ENCODE peak calls at places on chromosomes 1 and 21, in four cellular contexts. One of them, this sample, is unnamed.

GRCh38 chr1:933603-933940 is 9.8 kb downstream of the SAMD11 start:
- DNase-seq in left ventricle myocardium inferior: no peak
- DNase-seq in left lung: no peak
- DNase-seq in endothelial cell: no peak
- DNase-seq in this sample: no peak

GRCh38 chr1:43305926-43306687 is 5.3 kb downstream of the TIE1 start:
- DNase-seq in left ventricle myocardium inferior: no peak
- DNase-seq in left lung: peak
- DNase-seq in endothelial cell: no peak
- DNase-seq in this sample: no peak

GRCh38 chr1:10631811-10632481 is 157.2 kb downstream of the PEX14 start:
- DNase-seq in left ventricle myocardium inferior: peak
- DNase-seq in left lung: peak
- DNase-seq in endothelial cell: no peak
- DNase-seq in this sample: no peak

GRCh38 chr1:181099152-181100014 is 10.9 kb downstream of the IER5 start:
- DNase-seq in left ventricle myocardium inferior: no peak
- DNase-seq in left lung: no peak
- DNase-seq in endothelial cell: no peak
- DNase-seq in this sample: peak

GRCh38 chr21:16022121-16022520 is 292.3 kb downstream of the USP25 start:
- DNase-seq in left ventricle myocardium inferior: no peak
- DNase-seq in left lung: no peak
- DNase-seq in endothelial cell: no peak
- DNase-seq in this sample: no peak

GRCh38 chr1:20962576-20963258 is 175.6 kb upstream of the HP1BP3 start:
- DNase-seq in left ventricle myocardium inferior: no peak
- DNase-seq in left lung: no peak
- DNase-seq in endothelial cell: no peak
- DNase-seq in this sample: no peak

GRCh38 chr1:206584265-206584648 is 28.0 kb downstream of the EIF2D start:
- DNase-seq in left ventricle myocardium inferior: no peak
- DNase-seq in left lung: no peak
- DNase-seq in endothelial cell: no peak
- DNase-seq in this sample: no peak

GRCh38 chr1:47191940-47192457 is 2.2 kb upstream of the PDZK1IP1 start:
- DNase-seq in left ventricle myocardium inferior: no peak
- DNase-seq in left lung: no peak
- DNase-seq in endothelial cell: no peak
- DNase-seq in this sample: no peak

GRCh38 chr1:21238141-21238800 is 52.0 kb downstream of the ECE1 start:
- DNase-seq in left ventricle myocardium inferior: no peak
- DNase-seq in left lung: no peak
- DNase-seq in endothelial cell: no peak
- DNase-seq in this sample: no peak

GRCh38 chr1:200426196-200426595 is 16.4 kb upstream of the ZNF281 start:
- DNase-seq in left ventricle myocardium inferior: no peak
- DNase-seq in left lung: no peak
- DNase-seq in endothelial cell: no peak
- DNase-seq in this sample: no peak

GRCh38 chr1:50605186-50605875 is 182.1 kb upstream of the DMRTA2 start:
- DNase-seq in left ventricle myocardium inferior: no peak
- DNase-seq in left lung: no peak
- DNase-seq in endothelial cell: peak
- DNase-seq in this sample: peak

GRCh38 chr1:225597926-225598575 is 54.9 kb downstream of the ENAH start:
- DNase-seq in left ventricle myocardium inferior: no peak
- DNase-seq in left lung: no peak
- DNase-seq in endothelial cell: no peak
- DNase-seq in this sample: no peak

GRCh38 chr1:70947864-70948263 is 99.8 kb downstream of the PTGER3 start:
- DNase-seq in left ventricle myocardium inferior: no peak
- DNase-seq in left lung: no peak
- DNase-seq in endothelial cell: no peak
- DNase-seq in this sample: no peak

GRCh38 chr1:53126495-53126894 is 15.9 kb downstream of the SLC1A7 start:
- DNase-seq in left ventricle myocardium inferior: no peak
- DNase-seq in left lung: no peak
- DNase-seq in endothelial cell: no peak
- DNase-seq in this sample: no peak

GRCh38 chr1:82875170-82875569 is 1074.4 kb downstream of the ADGRL2 start:
- DNase-seq in left ventricle myocardium inferior: no peak
- DNase-seq in left lung: no peak
- DNase-seq in endothelial cell: no peak
- DNase-seq in this sample: no peak

GRCh38 chr21:17467392-17467791 is 45.5 kb upstream of the CXADR start:
- DNase-seq in left ventricle myocardium inferior: no peak
- DNase-seq in left lung: no peak
- DNase-seq in endothelial cell: no peak
- DNase-seq in this sample: no peak

GRCh38 chr1:200243042-200243437 is 166.8 kb downstream of the ZNF281 start:
- DNase-seq in left ventricle myocardium inferior: no peak
- DNase-seq in left lung: no peak
- DNase-seq in endothelial cell: no peak
- DNase-seq in this sample: no peak

GRCh38 chr1:7018826-7019225 is 233.6 kb downstream of the CAMTA1 start:
- DNase-seq in left ventricle myocardium inferior: no peak
- DNase-seq in left lung: no peak
- DNase-seq in endothelial cell: no peak
- DNase-seq in this sample: no peak

GRCh38 chr1:227586733-227587132 is 23.4 kb downstream of the ZNF678 start:
- DNase-seq in left ventricle myocardium inferior: no peak
- DNase-seq in left lung: no peak
- DNase-seq in endothelial cell: no peak
- DNase-seq in this sample: no peak

GRCh38 chr1:38839363-38839762 is 20.2 kb downstream of the RRAGC start:
- DNase-seq in left ventricle myocardium inferior: peak
- DNase-seq in left lung: no peak
- DNase-seq in endothelial cell: no peak
- DNase-seq in this sample: no peak

GRCh38 chr1:174786760-174787159 is 213.0 kb upstream of the CACYBP start:
- DNase-seq in left ventricle myocardium inferior: no peak
- DNase-seq in left lung: no peak
- DNase-seq in endothelial cell: no peak
- DNase-seq in this sample: peak

GRCh38 chr1:85372683-85373446 is 92.1 kb downstream of the DDAH1 start:
- DNase-seq in left ventricle myocardium inferior: no peak
- DNase-seq in left lung: no peak
- DNase-seq in endothelial cell: no peak
- DNase-seq in this sample: no peak

DNA sequence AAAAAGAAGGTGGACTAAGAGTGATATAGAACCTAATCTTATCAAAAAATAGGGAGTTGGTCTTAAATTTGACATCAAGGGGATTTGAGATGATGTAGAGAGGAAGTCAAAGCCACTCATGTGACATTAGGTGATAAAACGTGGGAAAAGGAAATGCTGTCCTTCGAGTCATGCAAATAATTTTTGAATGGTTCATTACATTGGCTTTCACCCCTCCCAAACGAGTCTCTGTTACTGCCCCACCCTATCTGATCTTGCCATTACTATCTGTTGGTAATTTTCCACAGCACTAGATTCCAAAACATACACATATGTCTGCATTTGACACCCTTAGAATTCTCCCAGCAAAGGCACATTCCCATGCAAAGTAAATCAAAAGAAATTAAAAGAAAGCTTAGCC is 531.1 kb upstream of the ADAMTS5 start:
- DNase-seq in left ventricle myocardium inferior: no peak
- DNase-seq in left lung: no peak
- DNase-seq in endothelial cell: no peak
- DNase-seq in this sample: no peak
- TF ChIP-seq CTCF in left ventricle myocardium inferior: no peak
- TF ChIP-seq CTCF in left lung: no peak
- TF ChIP-seq CTCF in endothelial cell: no peak
- TF ChIP-seq CTCF in this sample: no peak

DNA sequence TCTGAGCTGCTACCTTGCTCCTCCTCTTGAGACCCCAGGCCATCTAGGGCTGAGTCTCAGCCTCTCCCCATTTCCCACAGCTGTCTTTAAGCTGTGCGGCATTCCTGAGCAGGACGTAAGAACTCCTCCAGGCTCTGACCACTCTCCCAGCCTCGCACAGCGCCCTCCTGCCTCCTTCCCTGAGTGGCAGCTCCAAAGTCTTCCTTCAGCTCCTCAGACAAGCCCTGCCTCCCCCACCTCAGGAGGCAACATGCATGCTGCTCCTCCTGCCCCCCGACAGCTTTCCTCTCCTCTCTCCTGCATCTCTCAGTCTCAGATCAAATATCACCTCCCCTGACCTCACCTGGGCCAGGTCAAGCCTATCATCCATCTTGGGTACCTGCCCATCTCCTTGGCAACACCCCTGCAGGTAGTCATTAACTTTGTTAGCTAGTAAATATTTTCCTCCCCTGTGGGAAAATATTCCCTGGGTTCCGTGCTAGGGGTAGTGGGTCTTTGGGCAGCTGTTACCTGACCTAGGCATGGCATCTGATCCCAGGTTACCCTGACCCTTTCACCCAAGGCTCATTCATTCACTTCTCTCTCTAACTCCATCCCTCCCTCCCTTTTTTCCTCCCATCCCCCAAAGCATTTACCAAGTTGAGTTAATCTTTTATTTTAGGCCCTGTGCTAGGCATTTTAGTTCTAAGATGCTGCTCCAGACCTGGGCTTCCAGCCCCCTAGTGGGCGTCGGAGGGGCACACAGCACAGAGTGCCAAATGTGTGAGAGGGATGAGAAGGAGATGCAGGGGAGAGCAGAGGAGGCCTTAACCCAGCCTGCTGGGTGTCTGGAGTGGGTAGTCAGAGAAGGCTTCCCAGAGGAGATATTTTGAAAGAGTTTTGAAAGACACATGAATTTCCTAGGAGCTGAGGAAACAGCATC is 419.9 kb downstream of the PTPRU start:
- DNase-seq in left ventricle myocardium inferior: no peak
- DNase-seq in left lung: no peak
- DNase-seq in endothelial cell: peak
- DNase-seq in this sample: no peak
- TF ChIP-seq CTCF in left ventricle myocardium inferior: peak
- TF ChIP-seq CTCF in left lung: peak
- TF ChIP-seq CTCF in endothelial cell: peak
- TF ChIP-seq CTCF in this sample: no peak

GRCh38 chr1:189706594-189706993 is 771.1 kb downstream of the BRINP3 start:
- DNase-seq in left ventricle myocardium inferior: no peak
- DNase-seq in left lung: no peak
- DNase-seq in endothelial cell: no peak
- DNase-seq in this sample: no peak

DNA sequence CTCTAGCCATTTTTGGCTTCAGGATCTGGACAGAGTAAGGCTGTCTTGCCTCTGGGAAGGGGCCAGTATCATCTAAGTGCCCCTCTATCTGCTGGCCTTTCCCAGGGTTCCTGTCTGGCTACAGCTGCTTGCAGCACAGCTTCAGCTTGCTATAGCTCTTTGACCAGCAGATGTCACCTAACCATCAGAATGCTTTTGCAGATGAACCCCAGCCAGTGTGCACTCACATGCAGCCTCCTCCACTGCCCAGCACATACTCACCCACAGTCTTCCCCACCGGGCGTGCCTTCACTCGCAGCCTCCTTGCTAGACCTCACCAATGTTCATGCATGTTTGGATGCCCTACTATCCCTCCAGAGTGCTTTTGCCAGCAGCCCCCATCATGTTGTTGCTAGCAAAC is 769.0 kb downstream of the BRINP3 start:
- DNase-seq in left ventricle myocardium inferior: no peak
- DNase-seq in left lung: no peak
- DNase-seq in endothelial cell: peak
- DNase-seq in this sample: no peak
- TF ChIP-seq CTCF in left ventricle myocardium inferior: no peak
- TF ChIP-seq CTCF in left lung: no peak
- TF ChIP-seq CTCF in endothelial cell: no peak
- TF ChIP-seq CTCF in this sample: no peak

DNA sequence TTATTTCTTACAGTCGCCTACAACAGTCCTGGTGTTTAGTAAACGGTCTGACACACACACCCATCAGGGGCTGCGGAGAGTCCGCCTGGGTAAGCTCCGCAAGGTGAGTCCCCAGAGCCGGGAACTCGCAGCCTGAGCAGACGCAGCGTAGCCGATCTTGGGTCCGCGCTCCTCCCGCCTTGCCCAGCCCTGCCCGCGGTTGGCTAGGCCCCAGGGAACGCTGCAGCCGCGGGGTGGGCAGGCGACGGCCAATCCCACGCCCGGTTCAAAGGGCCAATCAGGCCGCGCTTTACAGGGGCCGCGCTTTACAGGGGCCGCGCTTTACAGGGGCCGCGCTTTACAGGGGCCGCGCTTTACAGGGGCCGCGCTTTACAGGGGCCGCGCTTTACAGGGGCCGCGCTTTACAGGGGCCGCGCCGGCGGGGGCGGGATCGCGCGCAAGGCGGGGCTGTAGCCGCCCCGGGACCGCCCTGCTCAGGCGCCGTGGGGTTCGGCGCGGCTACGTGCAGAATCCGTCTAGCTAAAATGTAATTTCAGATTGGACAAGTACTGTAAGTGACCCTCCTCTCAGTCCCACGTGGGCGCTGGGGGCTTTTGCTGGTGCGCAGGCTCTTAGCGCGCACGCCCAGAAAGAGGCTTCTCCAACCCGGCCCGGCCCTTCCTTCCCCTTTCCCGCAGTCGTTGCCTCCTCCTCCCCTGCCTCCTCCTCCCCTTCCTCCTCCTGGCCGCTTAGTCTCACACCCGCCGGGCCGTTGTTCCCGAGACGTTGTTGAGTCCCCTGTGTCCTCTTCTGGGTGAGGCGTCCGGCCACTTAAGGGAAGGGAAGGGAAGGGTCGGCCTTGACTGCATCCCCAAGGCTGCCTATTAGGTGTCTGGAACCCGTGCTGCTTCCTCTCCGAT is at the start of gene FGGY:
- DNase-seq in left ventricle myocardium inferior: peak
- DNase-seq in left lung: peak
- DNase-seq in endothelial cell: peak
- DNase-seq in this sample: peak
- TF ChIP-seq CTCF in left ventricle myocardium inferior: no peak
- TF ChIP-seq CTCF in left lung: peak
- TF ChIP-seq CTCF in endothelial cell: no peak
- TF ChIP-seq CTCF in this sample: no peak

GRCh38 chr1:28581531-28582247 is 10.4 kb upstream of the RAB42 start:
- DNase-seq in left ventricle myocardium inferior: peak
- DNase-seq in left lung: peak
- DNase-seq in endothelial cell: peak
- DNase-seq in this sample: peak
- TF ChIP-seq CTCF in left ventricle myocardium inferior: peak
- TF ChIP-seq CTCF in left lung: no peak
- TF ChIP-seq CTCF in endothelial cell: no peak
- TF ChIP-seq CTCF in this sample: no peak

This sample was measured in GM10248.